ENCODE peak calls at places on chromosome 3, in four cellular contexts. H, U, T and R are unnamed samples.
A peak's percentile ranks its signal among the peaks of the same experiment; 100 is the strongest.

GRCh38 chr3:9928158-9928557 is 5.5 kb upstream of the CRELD1 start:
- DNase-seq in U (no peak), T (no peak), H (no peak), R (no peak)

GRCh38 chr3:52291508-52292181 is 4.0 kb downstream of the GLYCTK start:
- DNase-seq in U (no peak), T (peak; percentile 51), H (peak; percentile 22), R (peak; percentile 51)

GRCh38 chr3:189773056-189773455 is 141.9 kb downstream of the TP63 start:
- DNase-seq in T (no peak), U (no peak), H (no peak), R (no peak)

GRCh38 chr3:134752761-134753461 is 42.1 kb upstream of the EPHB1 start:
- DNase-seq in U (no peak), H (peak; percentile 8), T (no peak), R (no peak)

GRCh38 chr3:80408322-80408721 is 640.5 kb upstream of the ROBO1 start:
- DNase-seq in T (no peak), U (no peak), H (no peak), R (no peak)

GRCh38 chr3:134456121-134456520 is 29.7 kb downstream of the ANAPC13 start:
- DNase-seq in T (no peak), H (no peak), U (no peak), R (no peak)

GRCh38 chr3:189803254-189803653 is 172.1 kb downstream of the TP63 start:
- DNase-seq in H (no peak), T (no peak), U (no peak), R (no peak)

GRCh38 chr3:182327196-182327681 is 466.1 kb upstream of the ATP11B start:
- DNase-seq in U (no peak), T (peak; percentile 83), H (no peak), R (no peak)

GRCh38 chr3:134299185-134299887 is 48.7 kb upstream of the RYK start:
- DNase-seq in H (no peak), T (no peak), U (no peak), R (no peak)

GRCh38 chr3:61168286-61168685 is 83.0 kb downstream of the FHIT start:
- DNase-seq in U (no peak), T (no peak), H (no peak), R (no peak)

GRCh38 chr3:148992027-148992634 is 791 bp downstream of the GYG1 start:
- DNase-seq in U (no peak), H (peak; percentile 45), T (peak; percentile 54), R (peak; percentile 80)

GRCh38 chr3:98612587-98612986 is 19.2 kb upstream of the CPOX start:
- DNase-seq in H (peak; percentile 7), U (no peak), T (peak; percentile 54), R (peak; percentile 16)

GRCh38 chr3:105837947-105838346 is 30.9 kb downstream of the CBLB start:
- DNase-seq in T (no peak), U (no peak), H (no peak), R (no peak)

GRCh38 chr3:14581334-14582072 is 41.4 kb upstream of the GRIP2 start:
- DNase-seq in T (no peak), H (no peak), U (no peak), R (no peak)

GRCh38 chr3:194032828-194033435 is 103.0 kb upstream of the HES1 start:
- DNase-seq in H (no peak), T (no peak), U (no peak), R (peak; percentile 70)

GRCh38 chr3:72274511-72275295 is 489.8 kb upstream of the PROK2 start:
- DNase-seq in T (peak; percentile 44), H (peak; percentile 9), U (no peak), R (peak; percentile 69)

GRCh38 chr3:178950676-178951075 is 120.9 kb downstream of the ZMAT3 start:
- DNase-seq in T (no peak), U (no peak), H (no peak), R (no peak)

GRCh38 chr3:50671331-50671730 is 3.4 kb upstream of the DOCK3 start:
- DNase-seq in U (no peak), H (peak; percentile 97), T (no peak), R (no peak)

GRCh38 chr3:31356941-31357340 is 175.8 kb upstream of the STT3B start:
- DNase-seq in U (no peak), H (peak; percentile 9), T (peak; percentile 8), R (no peak)

GRCh38 chr3:172104471-172105072 is 65.2 kb downstream of the FNDC3B start:
- DNase-seq in H (peak; percentile 68), T (no peak), U (no peak), R (no peak)

GRCh38 chr3:38247366-38248035 is 18.1 kb upstream of the SLC22A13 start:
- DNase-seq in U (no peak), T (no peak), H (no peak), R (peak; percentile 33)

GRCh38 chr3:113552851-113553250 is 20.5 kb downstream of the SIDT1 start:
- DNase-seq in T (no peak), H (no peak), U (no peak), R (no peak)

GRCh38 chr3:64058592-64058991 is 35.3 kb upstream of the PSMD6 start:
- DNase-seq in U (no peak), H (no peak), T (no peak), R (no peak)

GRCh38 chr3:12544652-12545472 is 437 bp downstream of the MKRN2OS start:
- DNase-seq in T (no peak), H (no peak), U (no peak), R (no peak)

GRCh38 chr3:38049358-38050126 is 10.5 kb downstream of the DLEC1 start:
- DNase-seq in T (no peak), U (no peak), H (no peak), R (no peak)

GRCh38 chr3:194134231-194134756 is 1.7 kb upstream of the HES1 start:
- DNase-seq in H (peak; percentile 65), T (peak; percentile 85), U (no peak), R (no peak)

GRCh38 chr3:104947946-104948345 is 418.8 kb upstream of the ALCAM start:
- DNase-seq in H (no peak), T (no peak), U (no peak), R (no peak)

GRCh38 chr3:53153267-53153823 is 7.7 kb upstream of the PRKCD start:
- DNase-seq in H (no peak), U (no peak), T (no peak), R (no peak)

DNA sequence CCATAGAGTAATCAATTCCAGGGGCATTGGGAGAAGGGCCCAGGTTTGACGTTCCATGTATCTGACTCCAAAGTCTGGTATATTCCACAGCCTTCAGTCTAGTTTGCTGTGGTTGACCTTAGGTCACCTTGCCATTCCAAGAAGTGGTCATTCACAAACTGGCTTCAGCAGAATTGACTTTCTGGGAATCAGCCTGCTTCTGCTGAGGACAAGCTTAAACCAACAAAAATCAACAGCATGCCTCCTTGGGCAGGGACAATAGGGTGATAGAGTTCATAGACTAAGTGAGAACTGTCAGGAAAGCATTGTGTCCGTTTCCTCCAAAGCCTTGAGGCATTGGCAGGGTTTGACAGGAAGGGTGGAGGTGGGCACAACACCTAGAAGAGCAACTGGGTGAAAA is 24.1 kb upstream of the NDUFB4 start:
- DNase-seq in T (no peak), U (no peak), H (no peak), R (no peak)
- H3K4me3 ChIP-seq in T (no peak overlapping the region), U (no peak overlapping the region), H (no peak overlapping the region), R (no peak overlapping the region)

DNA sequence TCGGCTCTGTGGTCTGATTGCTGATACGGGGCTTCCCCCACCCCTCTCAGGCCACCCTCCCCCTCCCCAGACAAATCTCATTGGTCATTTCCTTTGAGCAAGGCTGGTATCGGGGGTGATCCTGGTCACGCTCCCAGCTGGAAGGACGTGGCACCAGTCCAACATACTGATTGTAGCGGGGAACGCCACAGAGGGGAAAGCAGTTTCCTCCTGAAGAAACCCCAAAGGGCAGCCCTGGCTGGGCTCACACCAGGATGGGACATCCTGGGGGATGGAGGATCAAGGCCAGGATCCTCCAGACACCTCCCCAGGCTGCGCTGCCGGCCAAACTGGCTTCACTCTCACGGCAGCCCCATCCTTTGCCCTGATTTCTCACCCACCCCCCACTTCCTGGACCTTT is 36.6 kb downstream of the MUC20 start:
- DNase-seq in T (peak; percentile 39), H (peak; percentile 37), U (no peak), R (no peak)
- H3K27me3 ChIP-seq in T (peaks cover 28% of the 10 kb centered on the region), H (no peaks in the 10 kb centered on the region), U (peaks cover 31% of the 10 kb centered on the region), R (no peaks in the 10 kb centered on the region)

DNA sequence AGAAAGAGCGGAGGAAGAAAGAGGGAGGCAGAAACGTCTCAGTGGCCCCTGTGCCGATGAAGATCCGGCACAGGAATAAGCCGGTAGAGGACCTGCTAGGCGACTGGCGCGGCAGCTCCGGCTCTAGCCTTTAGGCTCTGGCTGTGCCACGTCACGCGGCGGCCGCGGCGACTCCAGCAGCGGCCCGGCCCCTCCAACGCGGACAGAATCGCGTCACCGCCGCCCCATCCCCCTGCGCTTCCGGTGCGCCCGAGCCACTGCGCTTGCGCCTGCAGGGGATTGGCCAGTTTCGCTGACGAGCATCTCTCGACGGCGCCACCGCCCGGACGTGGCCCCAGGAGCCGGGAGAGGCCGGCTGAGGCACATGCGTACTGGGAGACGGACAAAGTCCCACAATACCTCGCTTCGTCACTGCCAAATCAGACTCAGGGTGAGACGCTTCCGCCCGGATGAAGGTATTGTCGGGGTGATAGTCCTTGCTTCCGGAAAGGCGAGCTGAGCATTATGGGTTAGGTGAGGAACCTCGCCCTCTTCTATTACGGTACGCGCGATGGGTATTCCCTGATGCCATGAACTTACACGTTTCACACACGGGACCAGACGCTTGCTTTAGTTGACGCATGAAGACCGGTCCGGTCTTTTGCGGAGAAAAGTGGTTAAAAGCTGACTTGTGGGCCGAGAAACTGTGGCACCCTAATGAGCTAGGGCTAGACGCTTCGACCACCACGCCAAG is at the start of gene ARF4:
- DNase-seq in T (peak; percentile 95), U (peak; percentile 98), H (peak; percentile 99), R (peak; percentile 99)
- TF ChIP-seq CTCF in T (no peak), U (peak; percentile 24), H (no peak), R (no peak)

GRCh38 chr3:183372911-183373310 is 55.5 kb downstream of the MCF2L2 start:
- DNase-seq in U (no peak), T (no peak), H (no peak), R (no peak)

GRCh38 chr3:183371672-183371968 is 56.8 kb downstream of the MCF2L2 start:
- DNase-seq in U (no peak), H (no peak), T (no peak), R (no peak)

GRCh38 chr3:183369117-183369516 is 59.3 kb downstream of the MCF2L2 start:
- DNase-seq in U (no peak), T (no peak), H (no peak), R (no peak)

GRCh38 chr3:183369626-183370025 is 58.8 kb downstream of the MCF2L2 start:
- DNase-seq in T (no peak), U (no peak), H (no peak), R (no peak)

DNA sequence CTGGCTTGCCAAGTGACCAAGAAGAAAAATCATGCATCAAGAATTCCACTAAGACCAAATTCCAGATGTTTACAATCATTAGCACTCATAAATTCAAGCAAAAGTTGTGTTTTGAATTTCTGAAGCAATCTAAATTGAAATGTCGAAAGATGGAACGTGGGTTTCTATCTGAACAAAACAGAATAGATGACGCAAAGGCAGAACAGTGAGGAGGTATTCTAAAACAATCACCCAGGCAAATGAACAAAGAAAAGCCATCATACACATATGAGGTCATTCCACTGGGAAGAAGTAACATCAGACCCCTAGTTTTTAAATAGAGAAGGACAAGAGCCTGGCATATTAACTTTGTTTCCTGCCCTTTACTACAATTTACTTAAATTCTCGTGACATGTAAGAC is 58.0 kb downstream of the MCF2L2 start:
- DNase-seq in T (no peak), H (no peak), U (no peak), R (no peak)
- H3K4me3 ChIP-seq in T (no peak overlapping the region), H (no peak overlapping the region), U (no peak overlapping the region), R (no peak overlapping the region)

GRCh38 chr3:24951186-24951585 is 456.5 kb upstream of the THRB start:
- DNase-seq in H (no peak), T (no peak), U (no peak), R (no peak)
- H3K27me3 ChIP-seq in H (no peaks in the 10 kb centered on the region), T (no peaks in the 10 kb centered on the region), U (no peaks in the 10 kb centered on the region), R (no peaks in the 10 kb centered on the region)

GRCh38 chr3:17544632-17545031 is 197.8 kb downstream of the TBC1D5 start:
- DNase-seq in T (no peak), U (no peak), H (no peak), R (no peak)
- TF ChIP-seq CTCF in T (peak; percentile 4), U (peak; percentile 35), H (no peak), R (no peak)